ENCODE peak calls at places on chromosomes 6 and 20, in six cellular contexts. H is H1, M is WTC11, I is HepG2, V is GM23338, L is GM12878. B is an unnamed sample.
A peak's percentile ranks its signal among the peaks of the same experiment; 100 is the strongest.

GRCh38 chr6:54519161-54519560 is 210.9 kb downstream of the TINAG start:
- DNase-seq in H (no peak), M (no peak), I (no peak), V (no peak), L (no peak), B (no peak)

GRCh38 chr6:8879334-8879733 is 444.0 kb upstream of the SLC35B3 start:
- DNase-seq in H (no peak), M (no peak), I (no peak), V (no peak), L (no peak), B (no peak)

GRCh38 chr6:112027942-112028674 is 25.8 kb upstream of the CCN6 start:
- DNase-seq in H (no peak), M (no peak), I (no peak), V (no peak), L (no peak), B (no peak)

GRCh38 chr6:22247916-22248482 is 48.8 kb downstream of the PRL start:
- DNase-seq in H (no peak), M (no peak), I (no peak), V (no peak), L (no peak), B (no peak)

GRCh38 chr20:32326507-32326851 is 31.7 kb upstream of the ASXL1 start:
- DNase-seq in H (no peak), M (no peak), I (peak; percentile 96), V (no peak), L (no peak), B (no peak)

GRCh38 chr6:14966111-14966901 is 279.6 kb upstream of the JARID2 start:
- DNase-seq in H (peak; percentile 21), M (no peak), I (no peak), V (peak; percentile 63), L (no peak), B (no peak)

GRCh38 chr20:18739785-18740184 is 73.8 kb upstream of the SCP2D1 start:
- DNase-seq in H (peak; percentile 9), M (no peak), I (no peak), V (peak; percentile 50), L (no peak), B (peak; percentile 6)

GRCh38 chr6:87237804-87238203 is 82.4 kb downstream of the ZNF292 start:
- DNase-seq in H (no peak), M (no peak), I (peak; percentile 9), V (peak; percentile 18), L (no peak), B (peak; percentile 17)

GRCh38 chr6:78611886-78612480 is 255.4 kb upstream of the IRAK1BP1 start:
- DNase-seq in H (no peak), M (no peak), I (peak; percentile 1), V (peak; percentile 77), L (no peak), B (peak; percentile 34)

GRCh38 chr6:137452331-137452894 is 41.8 kb downstream of the OLIG3 start:
- DNase-seq in H (no peak), M (no peak), I (no peak), V (no peak), L (no peak), B (no peak)

GRCh38 chr20:45444050-45444449 is 25.5 kb upstream of the WFDC2 start:
- DNase-seq in H (no peak), M (no peak), I (no peak), V (no peak), L (no peak), B (no peak)

GRCh38 chr6:11592289-11592906 is 54.8 kb downstream of the TMEM170B start:
- DNase-seq in H (no peak), M (no peak), I (no peak), V (no peak), L (no peak), B (no peak)
- TF ChIP-seq CREB1 in H (no peak), M (no peak), I (no peak), V (no peak), L (no peak), B (no peak)

GRCh38 chr6:169086020-169086419 is 167.6 kb downstream of the THBS2 start:
- DNase-seq in H (no peak), M (no peak), I (no peak), V (no peak), L (no peak), B (no peak)
- TF ChIP-seq CREB1 in H (no peak), M (no peak), I (no peak), V (no peak), L (no peak), B (no peak)

GRCh38 chr6:160431231-160431630 is 83.1 kb downstream of the SLC22A3 start:
- DNase-seq in H (no peak), M (no peak), I (no peak), V (no peak), L (no peak), B (no peak)

GRCh38 chr6:160430741-160431140 is 82.6 kb downstream of the SLC22A3 start:
- DNase-seq in H (no peak), M (no peak), I (no peak), V (no peak), L (no peak), B (no peak)

GRCh38 chr6:160430203-160430602 is 82.0 kb downstream of the SLC22A3 start:
- DNase-seq in H (no peak), M (no peak), I (no peak), V (no peak), L (no peak), B (no peak)

GRCh38 chr6:160428818-160429744 is 80.9 kb downstream of the SLC22A3 start:
- DNase-seq in H (no peak), M (peak; percentile 24), I (no peak), V (peak; percentile 63), L (no peak), B (no peak)

GRCh38 chr6:160431791-160432404 is 83.7 kb downstream of the SLC22A3 start:
- DNase-seq in H (no peak), M (no peak), I (no peak), V (no peak), L (no peak), B (peak; percentile 70)
- TF ChIP-seq CREB1 in H (no peak), M (no peak), I (no peak), V (no peak), L (no peak), B (no peak)

GRCh38 chr6:169864148-169865030 is 113.0 kb downstream of the ERMARD start:
- DNase-seq in H (no peak), M (no peak), I (no peak), V (no peak), L (no peak), B (no peak)

GRCh38 chr6:169867751-169868191 is 116.3 kb downstream of the ERMARD start:
- DNase-seq in H (no peak), M (no peak), I (no peak), V (no peak), L (no peak), B (no peak)

GRCh38 chr6:169865346-169866139 is 114.1 kb downstream of the ERMARD start:
- DNase-seq in H (no peak), M (no peak), I (no peak), V (no peak), L (no peak), B (no peak)

GRCh38 chr6:169866668-169867521 is 115.5 kb downstream of the ERMARD start:
- DNase-seq in H (no peak), M (no peak), I (no peak), V (no peak), L (no peak), B (no peak)

DNA sequence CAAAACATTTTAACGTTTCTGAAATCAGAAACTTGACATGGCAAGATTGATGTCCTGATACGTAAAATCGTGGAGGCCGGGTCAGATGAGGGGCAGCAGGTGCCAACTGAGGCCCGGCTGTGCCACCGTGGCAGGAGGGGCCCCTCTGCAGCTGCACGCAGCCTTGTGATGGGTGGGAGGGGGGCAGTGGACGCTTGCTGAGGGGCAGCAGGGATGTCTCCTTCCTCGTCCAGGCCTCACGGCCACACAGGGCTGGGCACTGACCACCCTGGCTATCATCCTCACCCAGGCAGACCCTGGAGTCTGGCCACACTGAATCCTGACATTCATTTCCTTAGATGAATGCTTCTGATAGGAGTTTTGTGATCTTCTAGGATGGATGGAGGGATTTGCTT is 114.7 kb downstream of the ERMARD start:
- DNase-seq in H (no peak), M (no peak), I (no peak), V (no peak), L (no peak), B (no peak)
- TF ChIP-seq CREB1 in H (no peak), M (no peak), I (no peak), V (no peak), L (no peak), B (no peak)

DNA sequence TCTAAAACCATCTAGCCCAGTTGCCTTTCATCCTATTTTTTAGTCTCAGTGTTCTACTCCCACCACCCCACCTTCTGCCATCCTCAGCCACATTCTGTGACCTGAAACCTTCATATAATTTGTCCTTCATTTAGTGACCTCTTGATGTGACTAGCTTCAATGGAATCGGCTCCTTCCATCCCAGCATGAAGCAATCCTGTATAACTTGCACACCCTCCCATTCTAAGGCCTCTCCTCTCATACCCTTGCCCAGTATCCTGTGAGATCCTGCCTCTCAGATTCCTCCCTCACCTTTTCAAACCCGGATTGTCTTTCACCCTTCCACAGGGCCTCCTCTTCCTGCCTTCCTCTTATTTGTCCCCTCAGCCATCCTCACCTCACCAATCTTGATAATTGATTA is 3.1 kb downstream of the ZNF76 start:
- DNase-seq in H (no peak), M (no peak), I (no peak), V (no peak), L (no peak), B (no peak)
- TF ChIP-seq CREB1 in H (no peak), M (no peak), I (no peak), V (no peak), L (no peak), B (no peak)

GRCh38 chr6:122184260-122184934 is 215.1 kb upstream of the HSF2 start:
- DNase-seq in H (no peak), M (no peak), I (peak; percentile 16), V (no peak), L (no peak), B (no peak)
- TF ChIP-seq CREB1 in H (no peak), M (no peak), I (no peak), V (no peak), L (no peak), B (no peak)

GRCh38 chr6:138454976-138455706 is 44.2 kb downstream of the NHSL1 start:
- DNase-seq in H (no peak), M (peak; percentile 49), I (no peak), V (no peak), L (peak; percentile 37), B (no peak)
- TF ChIP-seq CREB1 in H (no peak), M (no peak), I (no peak), V (no peak), L (no peak), B (no peak)

GRCh38 chr6:165031491-165031890 is 277.9 kb downstream of the C6orf118 start:
- DNase-seq in H (no peak), M (no peak), I (no peak), V (no peak), L (no peak), B (no peak)
- TF ChIP-seq CREB1 in H (no peak), M (no peak), I (no peak), V (no peak), L (no peak), B (no peak)